ENCODE peak calls at places on chromosomes 7 and 10, in seven cellular contexts. E is mesendoderm; K is activated T-cell treated with anti-CD3 and anti-CD28 coated beads for 1 hour; Y is EL; C is transverse colon; U is astrocyte of the cerebellum; S is stimulated activated CD8-positive, alpha-beta memory T cell treated with anti-CD3 and anti-CD28 coated beads, Interleukin-15, amount 100 ng/mL, for 4 hours. M is an unnamed sample.

GRCh38 chr7:80060218-80060806 is 74.3 kb upstream of the GNAI1 start:
- DNase-seq in Y (peak), K (no peak), U (peak), S (no peak), E (peak), C (no peak), M (peak)

GRCh38 chr10:34491666-34492065 is 323.4 kb downstream of the PARD3 start:
- DNase-seq in U (no peak), S (no peak), E (no peak), K (no peak), C (no peak), Y (no peak), M (no peak)

GRCh38 chr7:6653101-6653995 is 16.2 kb downstream of the ZNF316 start:
- DNase-seq in U (no peak), E (no peak), C (no peak), Y (no peak), K (no peak), S (no peak), M (no peak)

GRCh38 chr7:116298576-116298975 is 88.2 kb downstream of the TES start:
- DNase-seq in E (no peak), U (no peak), K (no peak), Y (no peak), C (no peak), S (no peak), M (no peak)

GRCh38 chr10:71812016-71812912 is 38.8 kb downstream of the PSAP start:
- DNase-seq in K (peak), E (peak), Y (peak), U (no peak), C (peak), S (peak), M (peak)

GRCh38 chr7:99193527-99194214 is 14.2 kb downstream of the KPNA7 start:
- DNase-seq in K (no peak), U (peak), C (no peak), Y (peak), S (no peak), E (no peak), M (peak)

GRCh38 chr10:77036993-77037734 is 600.4 kb downstream of the KCNMA1 start:
- DNase-seq in K (no peak), C (no peak), U (no peak), Y (peak), E (peak), S (no peak), M (no peak)

GRCh38 chr7:43516581-43517342 is 66.1 kb upstream of the STK17A start:
- DNase-seq in U (no peak), C (no peak), K (no peak), E (no peak), S (no peak), Y (peak), M (peak)

GRCh38 chr10:87771871-87772500 is 46.0 kb downstream of the ATAD1 start:
- DNase-seq in C (no peak), Y (peak), E (peak), S (no peak), K (no peak), U (no peak), M (peak)

GRCh38 chr7:116740758-116741462 is 68.9 kb downstream of the MET start:
- DNase-seq in S (no peak), K (no peak), U (no peak), Y (no peak), C (no peak), E (no peak), M (no peak)

GRCh38 chr10:31768467-31768866 is 160.2 kb downstream of the ARHGAP12 start:
- DNase-seq in K (no peak), Y (peak), S (no peak), C (no peak), U (no peak), E (no peak), M (peak)

GRCh38 chr7:13044309-13044708 is 356.9 kb downstream of the ARL4A start:
- DNase-seq in E (peak), Y (peak), S (no peak), K (no peak), C (no peak), U (no peak), M (no peak)

GRCh38 chr10:130023454-130024230 is 59.6 kb upstream of the EBF3 start:
- DNase-seq in E (no peak), C (no peak), K (no peak), Y (no peak), U (no peak), S (no peak), M (no peak)

GRCh38 chr7:99628471-99629465 is 12.0 kb downstream of the ZSCAN25 start:
- DNase-seq in Y (no peak), C (no peak), S (no peak), U (no peak), K (no peak), E (peak), M (no peak)

GRCh38 chr7:7539152-7539551 is 3.5 kb upstream of the COL28A1 start:
- DNase-seq in E (peak), K (no peak), C (no peak), S (no peak), Y (no peak), U (no peak), M (no peak)

GRCh38 chr7:134368851-134369533 is 52.3 kb upstream of the SLC35B4 start:
- DNase-seq in K (no peak), C (no peak), E (no peak), U (peak), Y (peak), S (no peak), M (no peak)

GRCh38 chr10:69141304-69141703 is 17.3 kb downstream of the VPS26A start:
- DNase-seq in C (no peak), Y (no peak), K (no peak), U (no peak), S (no peak), E (no peak), M (no peak)